ENCODE peak calls at places on chromosome 5, in four cellular contexts. One of them, this sample, is unnamed.

GRCh38 chr5:33010851-33011250 is 299.7 kb downstream of the NPR3 start:
- DNase-seq in GM23248: peak
- DNase-seq in heart left ventricle: no peak
- DNase-seq in stimulated activated CD4-positive, alpha-beta T cell treated with anti-CD3 and anti-CD28 coated beads, Interleukin-2, amount 100 ng/mL, for 48 hours: no peak
- DNase-seq in this sample: no peak

GRCh38 chr5:132886064-132886823 is 12.8 kb downstream of the LEAP2 start:
- DNase-seq in GM23248: no peak
- DNase-seq in heart left ventricle: no peak
- DNase-seq in stimulated activated CD4-positive, alpha-beta T cell treated with anti-CD3 and anti-CD28 coated beads, Interleukin-2, amount 100 ng/mL, for 48 hours: no peak
- DNase-seq in this sample: no peak

GRCh38 chr5:133467325-133467700 is 145.0 kb downstream of the FSTL4 start:
- DNase-seq in GM23248: no peak
- DNase-seq in heart left ventricle: no peak
- DNase-seq in stimulated activated CD4-positive, alpha-beta T cell treated with anti-CD3 and anti-CD28 coated beads, Interleukin-2, amount 100 ng/mL, for 48 hours: no peak
- DNase-seq in this sample: no peak

GRCh38 chr5:162248107-162248713 is 180.6 kb downstream of the GABRG2 start:
- DNase-seq in GM23248: no peak
- DNase-seq in heart left ventricle: no peak
- DNase-seq in stimulated activated CD4-positive, alpha-beta T cell treated with anti-CD3 and anti-CD28 coated beads, Interleukin-2, amount 100 ng/mL, for 48 hours: no peak
- DNase-seq in this sample: no peak

GRCh38 chr5:55691265-55692105 is 20.6 kb downstream of the SLC38A9 start:
- DNase-seq in GM23248: peak
- DNase-seq in heart left ventricle: no peak
- DNase-seq in stimulated activated CD4-positive, alpha-beta T cell treated with anti-CD3 and anti-CD28 coated beads, Interleukin-2, amount 100 ng/mL, for 48 hours: no peak
- DNase-seq in this sample: no peak

GRCh38 chr5:127492854-127493738 is 24.3 kb upstream of the PRRC1 start:
- DNase-seq in GM23248: peak
- DNase-seq in heart left ventricle: no peak
- DNase-seq in stimulated activated CD4-positive, alpha-beta T cell treated with anti-CD3 and anti-CD28 coated beads, Interleukin-2, amount 100 ng/mL, for 48 hours: no peak
- DNase-seq in this sample: no peak

GRCh38 chr5:88290801-88291200 is 22.2 kb upstream of the TMEM161B start:
- DNase-seq in GM23248: no peak
- DNase-seq in heart left ventricle: no peak
- DNase-seq in stimulated activated CD4-positive, alpha-beta T cell treated with anti-CD3 and anti-CD28 coated beads, Interleukin-2, amount 100 ng/mL, for 48 hours: no peak
- DNase-seq in this sample: no peak

GRCh38 chr5:142735323-142736246 is 34.6 kb upstream of the ARHGAP26 start:
- DNase-seq in GM23248: no peak
- DNase-seq in heart left ventricle: no peak
- DNase-seq in stimulated activated CD4-positive, alpha-beta T cell treated with anti-CD3 and anti-CD28 coated beads, Interleukin-2, amount 100 ng/mL, for 48 hours: no peak
- DNase-seq in this sample: no peak

GRCh38 chr5:64958757-64959391 is 190.1 kb downstream of the CWC27 start:
- DNase-seq in GM23248: peak
- DNase-seq in heart left ventricle: no peak
- DNase-seq in stimulated activated CD4-positive, alpha-beta T cell treated with anti-CD3 and anti-CD28 coated beads, Interleukin-2, amount 100 ng/mL, for 48 hours: no peak
- DNase-seq in this sample: no peak